ENCODE peak calls at places on chromosomes 11 and 22, in six cellular contexts. O is IMR-90, P is neuronal stem cell, C is H9, Z is trophoblast cell, V is H1. J is an unnamed sample.

GRCh38 chr11:116691779-116692178 is 81.0 kb downstream of the BUD13 start:
- DNase-seq in O (peak), Z (peak), C (peak), V (no peak), P (peak), J (peak)

GRCh38 chr11:13026722-13027121 is 17.6 kb downstream of the RASSF10 start:
- DNase-seq in V (no peak), C (no peak), P (no peak), O (no peak), Z (no peak), J (no peak)

GRCh38 chr22:44733426-44734106 is 18.8 kb upstream of the ARHGAP8 start:
- DNase-seq in C (no peak), V (no peak), Z (no peak), P (no peak), O (no peak), J (no peak)

GRCh38 chr22:38415046-38415445 is 40.0 kb downstream of the KCNJ4 start:
- DNase-seq in O (no peak), V (no peak), C (no peak), P (no peak), Z (no peak), J (no peak)

GRCh38 chr11:105181100-105181499 is 41.5 kb upstream of the CARD18 start:
- DNase-seq in Z (peak), C (no peak), P (no peak), V (no peak), O (peak), J (peak)

GRCh38 chr22:39185601-39186012 is 33.1 kb upstream of the CBX7 start:
- DNase-seq in C (no peak), V (no peak), Z (no peak), P (no peak), O (peak), J (peak)

GRCh38 chr11:17798716-17799115 is 64.1 kb downstream of the KCNC1 start:
- DNase-seq in O (no peak), C (no peak), V (no peak), Z (no peak), P (no peak), J (no peak)

GRCh38 chr11:104490182-104490581 is 326.2 kb upstream of the PDGFD start:
- DNase-seq in O (no peak), V (no peak), Z (no peak), P (no peak), C (no peak), J (peak)

GRCh38 chr11:116644201-116644947 is 128.4 kb downstream of the BUD13 start:
- DNase-seq in P (no peak), V (no peak), C (no peak), O (no peak), Z (no peak), J (no peak)

GRCh38 chr11:2913776-2914474 is 15.3 kb downstream of the PHLDA2 start:
- DNase-seq in C (no peak), V (no peak), Z (no peak), O (no peak), P (no peak), J (no peak)

GRCh38 chr11:102138223-102138622 is 28.0 kb downstream of the YAP1 start:
- DNase-seq in Z (peak), C (no peak), P (no peak), O (no peak), V (no peak), J (peak)

GRCh38 chr11:2151500-2152257 is 9.3 kb downstream of the INS start:
- DNase-seq in C (peak), P (peak), O (peak), V (no peak), Z (peak), J (peak)

GRCh38 chr11:119447664-119448242 is 24.8 kb upstream of the THY1 start:
- DNase-seq in O (no peak), P (no peak), C (no peak), Z (no peak), V (no peak), J (no peak)

GRCh38 chr22:24247011-24247507 is 2.2 kb upstream of the GGT5 start:
- DNase-seq in V (no peak), C (no peak), O (peak), P (no peak), Z (no peak), J (peak)

GRCh38 chr11:115869780-115870431 is 365.7 kb upstream of the CADM1 start:
- DNase-seq in Z (peak), P (no peak), O (peak), C (peak), V (peak), J (peak)

GRCh38 chr22:38946771-38947170 is 10.6 kb upstream of the APOBEC3A start:
- DNase-seq in C (peak), V (no peak), P (no peak), O (no peak), Z (no peak), J (no peak)

GRCh38 chr11:20351151-20351550 is 12.4 kb upstream of the HTATIP2 start:
- DNase-seq in C (no peak), V (no peak), O (no peak), Z (no peak), P (no peak), J (no peak)

GRCh38 chr11:101441747-101442146 is 142.1 kb downstream of the TRPC6 start:
- DNase-seq in O (no peak), V (no peak), Z (no peak), C (no peak), P (no peak), J (peak)

GRCh38 chr11:58923300-58923788 is 15.9 kb upstream of the GLYATL1 start:
- DNase-seq in V (no peak), C (peak), P (no peak), O (peak), Z (peak), J (peak)
- H4K91ac ChIP-seq in V (no peak), C (no peak), P (no peak), O (no peak), Z (no peak), J (no peak)

DNA sequence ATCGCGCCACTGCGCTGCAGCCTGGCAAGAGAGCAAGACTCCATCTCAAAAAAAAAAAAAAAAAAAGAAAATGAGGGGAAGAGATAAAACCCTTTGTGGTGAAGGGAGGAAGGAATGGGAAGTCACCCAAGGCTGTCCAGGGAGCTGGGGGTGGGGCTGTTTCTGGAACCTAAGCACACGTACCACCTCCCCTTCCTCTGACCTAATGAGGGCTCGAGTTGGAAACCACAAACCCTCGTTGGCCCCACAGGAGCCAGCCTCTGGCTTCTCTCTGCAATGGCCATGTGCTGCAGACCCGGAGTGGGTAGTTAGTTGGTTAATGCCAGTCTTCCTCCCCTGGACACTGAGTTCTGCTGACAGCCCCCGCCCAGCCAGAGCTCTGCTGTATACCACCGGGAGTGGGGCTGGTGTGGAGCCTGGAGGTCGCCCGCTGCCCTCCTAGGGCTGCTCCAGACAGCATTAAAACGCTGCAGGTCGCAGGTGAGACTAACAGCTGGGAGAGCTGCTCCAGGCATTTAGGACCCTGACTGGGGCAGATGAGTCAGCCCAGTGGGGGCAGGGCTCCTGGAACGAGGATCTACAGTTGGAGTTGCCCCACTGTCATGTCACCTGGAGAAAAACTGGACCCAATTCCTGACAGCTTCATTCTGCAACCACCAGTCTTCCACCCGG is at the start of gene LGALS12:
- DNase-seq in P (no peak), O (no peak), C (peak), Z (no peak), V (no peak), J (no peak)
- H2BK5ac ChIP-seq in P (no peak), O (no peak), C (no peak), Z (peak), V (peak), J (no peak)

GRCh38 chr11:45005106-45005505 is 54.4 kb upstream of the TP53I11 start:
- DNase-seq in C (no peak), P (no peak), V (no peak), Z (no peak), O (no peak), J (no peak)

GRCh38 chr11:45001466-45002165 is 50.9 kb upstream of the TP53I11 start:
- DNase-seq in Z (no peak), C (no peak), V (no peak), O (no peak), P (no peak), J (no peak)

DNA sequence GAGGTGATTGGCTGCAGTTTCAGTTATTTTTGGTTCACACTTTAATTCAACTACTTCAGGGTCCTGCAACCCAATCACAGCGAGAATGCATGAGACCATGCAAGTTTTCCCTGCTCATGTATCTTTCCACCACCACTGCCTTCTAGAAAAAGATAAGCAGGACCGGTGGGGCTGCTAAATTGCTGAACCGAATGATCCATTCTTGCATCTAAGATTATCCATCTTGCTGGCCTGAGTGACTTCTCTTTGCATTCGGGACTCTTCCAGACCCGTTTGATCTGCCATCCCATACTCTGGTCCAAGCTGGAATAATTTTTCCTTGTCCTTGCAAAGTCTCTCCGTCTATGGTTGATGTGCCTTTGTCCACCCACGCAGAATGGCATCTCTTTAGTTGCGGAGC is 56.3 kb upstream of the TP53I11 start:
- DNase-seq in C (no peak), V (no peak), Z (no peak), O (no peak), P (no peak), J (no peak)
- H4K91ac ChIP-seq in C (no peak), V (no peak), Z (no peak), O (no peak), P (no peak), J (peak)

GRCh38 chr22:41447435-41448188 is 1.0 kb upstream of the TOB2 start:
- DNase-seq in Z (peak), V (no peak), P (peak), O (peak), C (peak), J (peak)
- H2BK5ac ChIP-seq in Z (peak), V (peak), P (peak), O (peak), C (peak), J (peak)

GRCh38 chr22:29060931-29061330 is 700 bp downstream of the C22orf31 start:
- DNase-seq in P (no peak), Z (no peak), O (no peak), C (no peak), V (no peak), J (no peak)

GRCh38 chr22:29060251-29060650 is 1.4 kb downstream of the C22orf31 start:
- DNase-seq in Z (no peak), C (no peak), P (no peak), O (no peak), V (no peak), J (no peak)

GRCh38 chr22:29062286-29062949 is 787 bp upstream of the C22orf31 start:
- DNase-seq in V (no peak), P (no peak), C (no peak), O (no peak), Z (no peak), J (no peak)

GRCh38 chr22:29065468-29066190 is 4.0 kb upstream of the C22orf31 start:
- DNase-seq in Z (no peak), C (no peak), V (no peak), P (no peak), O (no peak), J (no peak)

DNA sequence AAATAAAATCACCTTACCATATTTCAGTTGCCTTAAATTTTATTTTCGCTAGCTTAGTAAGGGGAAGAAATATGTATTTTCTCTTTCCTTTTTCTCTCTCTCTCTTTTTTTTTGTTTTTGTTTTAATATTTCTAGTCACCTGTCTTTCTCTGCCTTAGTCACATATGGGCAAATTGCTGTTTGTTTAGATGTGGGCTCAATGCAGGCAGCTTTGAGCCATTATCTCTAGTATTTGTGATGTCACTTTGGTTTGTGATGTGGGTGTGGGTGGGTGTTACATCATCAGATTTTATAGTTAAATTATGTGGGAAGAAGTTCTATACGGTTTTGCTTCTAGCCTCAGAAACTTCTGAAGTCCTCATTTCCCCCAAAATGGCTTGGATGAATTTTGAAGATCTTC is at the start of gene C22orf31:
- DNase-seq in V (no peak), O (peak), C (no peak), P (no peak), Z (peak), J (no peak)
- H4K91ac ChIP-seq in V (no peak), O (no peak), C (no peak), P (no peak), Z (peak), J (no peak)

J was measured in mesenchymal stem cell.